ENCODE peak calls at places on chromosomes 12 and 14, in seven cellular contexts. B is IMR-90, F is mesenchymal stem cell, T is H9, K is mesendoderm, C is H1, D is trophoblast cell. M is an unnamed sample.

GRCh38 chr12:47218191-47218654 is 138.5 kb upstream of the AMIGO2 start:
- DNase-seq in B (no peak), F (no peak), T (no peak), K (no peak), C (no peak), D (no peak), M (no peak)

GRCh38 chr12:52204095-52204930 is 12.5 kb upstream of the KRT80 start:
- DNase-seq in B (peak; percentile 81), F (peak; percentile 67), T (no peak), K (no peak), C (no peak), D (no peak), M (no peak)

GRCh38 chr14:93480867-93481266 is 50.1 kb downstream of the UNC79 start:
- DNase-seq in B (no peak), F (no peak), T (no peak), K (no peak), C (no peak), D (no peak), M (no peak)

GRCh38 chr12:11958216-11959091 is 112.3 kb upstream of the BCL2L14 start:
- DNase-seq in B (peak; percentile 95), F (peak; percentile 77), T (no peak), K (peak; percentile 54), C (no peak), D (peak; percentile 10), M (no peak)

GRCh38 chr12:75706786-75707605 is 195.6 kb upstream of the KRR1 start:
- DNase-seq in B (peak; percentile 93), F (peak; percentile 83), T (no peak), K (no peak), C (no peak), D (no peak), M (no peak)

GRCh38 chr14:93019367-93019843 is 96.3 kb downstream of the ITPK1 start:
- DNase-seq in B (no peak), F (no peak), T (no peak), K (no peak), C (no peak), D (no peak), M (no peak)

GRCh38 chr14:83300454-83301064 is 1766.9 kb upstream of the SEL1L start:
- DNase-seq in B (peak; percentile 52), F (peak; percentile 53), T (no peak), K (peak; percentile 50), C (no peak), D (peak; percentile 38), M (peak; percentile 31)

GRCh38 chr14:21525571-21525970 is 575 bp downstream of the SALL2 start:
- DNase-seq in B (peak; percentile 20), F (peak; percentile 38), T (no peak), K (peak; percentile 86), C (no peak), D (no peak), M (no peak)

GRCh38 chr14:74735113-74735512 is 22.2 kb downstream of the FCF1 start:
- DNase-seq in B (no peak), F (no peak), T (no peak), K (no peak), C (no peak), D (no peak), M (no peak)

GRCh38 chr14:74804219-74804825 is 41.2 kb downstream of the YLPM1 start:
- DNase-seq in B (peak; percentile 70), F (peak; percentile 69), T (no peak), K (peak; percentile 81), C (no peak), D (peak; percentile 59), M (peak; percentile 2)

GRCh38 chr12:107818984-107819383 is 44.5 kb downstream of the ASCL4 start:
- DNase-seq in B (peak; percentile 62), F (no peak), T (no peak), K (no peak), C (no peak), D (no peak), M (no peak)

GRCh38 chr14:90168425-90169105 is 87.8 kb upstream of the PSMC1 start:
- DNase-seq in B (peak; percentile 69), F (peak; percentile 7), T (no peak), K (peak; percentile 44), C (no peak), D (peak; percentile 90), M (no peak)

GRCh38 chr12:105840384-105840783 is 298.4 kb downstream of the NUAK1 start:
- DNase-seq in B (no peak), F (no peak), T (no peak), K (peak; percentile 33), C (no peak), D (no peak), M (no peak)

GRCh38 chr12:41122894-41123293 is 65.2 kb upstream of the PDZRN4 start:
- DNase-seq in B (no peak), F (no peak), T (no peak), K (no peak), C (no peak), D (no peak), M (no peak)

GRCh38 chr12:68964013-68964412 is 31.0 kb upstream of the CPM start:
- DNase-seq in B (no peak), F (no peak), T (no peak), K (no peak), C (no peak), D (no peak), M (no peak)

GRCh38 chr14:68510201-68510600 is 282.7 kb downstream of the ZFP36L1 start:
- DNase-seq in B (peak; percentile 69), F (peak; percentile 61), T (no peak), K (no peak), C (no peak), D (no peak), M (no peak)

GRCh38 chr12:88468546-88468945 is 111.7 kb downstream of the KITLG start:
- DNase-seq in B (peak; percentile 8), F (no peak), T (no peak), K (no peak), C (no peak), D (peak; percentile 10), M (no peak)

GRCh38 chr12:124484526-124484953 is 82.9 kb downstream of the NCOR2 start:
- DNase-seq in B (no peak), F (no peak), T (no peak), K (no peak), C (no peak), D (no peak), M (no peak)

GRCh38 chr12:52005903-52006703 is 643 bp upstream of the TAMALIN start:
- DNase-seq in B (no peak), F (peak; percentile 72), T (peak; percentile 72), K (peak; percentile 76), C (no peak), D (peak; percentile 35), M (no peak)

GRCh38 chr12:117646595-117646994 is 285.2 kb upstream of the NOS1 start:
- DNase-seq in B (no peak), F (no peak), T (no peak), K (no peak), C (no peak), D (no peak), M (no peak)

GRCh38 chr14:23630687-23631086 is 5.5 kb upstream of the DHRS2 start:
- DNase-seq in B (no peak), F (no peak), T (no peak), K (peak; percentile 57), C (no peak), D (no peak), M (no peak)

GRCh38 chr14:23631234-23631633 is 4.9 kb upstream of the DHRS2 start:
- DNase-seq in B (no peak), F (no peak), T (no peak), K (no peak), C (no peak), D (no peak), M (no peak)

GRCh38 chr14:23631702-23632460 is 4.3 kb upstream of the DHRS2 start:
- DNase-seq in B (peak; percentile 75), F (peak; percentile 60), T (peak; percentile 90), K (peak; percentile 93), C (peak; percentile 72), D (peak; percentile 89), M (peak; percentile 84)

GRCh38 chr14:23633160-23633701 is 2.9 kb upstream of the DHRS2 start:
- DNase-seq in B (no peak), F (peak; percentile 5), T (peak; percentile 52), K (peak; percentile 68), C (no peak), D (no peak), M (no peak)

DNA sequence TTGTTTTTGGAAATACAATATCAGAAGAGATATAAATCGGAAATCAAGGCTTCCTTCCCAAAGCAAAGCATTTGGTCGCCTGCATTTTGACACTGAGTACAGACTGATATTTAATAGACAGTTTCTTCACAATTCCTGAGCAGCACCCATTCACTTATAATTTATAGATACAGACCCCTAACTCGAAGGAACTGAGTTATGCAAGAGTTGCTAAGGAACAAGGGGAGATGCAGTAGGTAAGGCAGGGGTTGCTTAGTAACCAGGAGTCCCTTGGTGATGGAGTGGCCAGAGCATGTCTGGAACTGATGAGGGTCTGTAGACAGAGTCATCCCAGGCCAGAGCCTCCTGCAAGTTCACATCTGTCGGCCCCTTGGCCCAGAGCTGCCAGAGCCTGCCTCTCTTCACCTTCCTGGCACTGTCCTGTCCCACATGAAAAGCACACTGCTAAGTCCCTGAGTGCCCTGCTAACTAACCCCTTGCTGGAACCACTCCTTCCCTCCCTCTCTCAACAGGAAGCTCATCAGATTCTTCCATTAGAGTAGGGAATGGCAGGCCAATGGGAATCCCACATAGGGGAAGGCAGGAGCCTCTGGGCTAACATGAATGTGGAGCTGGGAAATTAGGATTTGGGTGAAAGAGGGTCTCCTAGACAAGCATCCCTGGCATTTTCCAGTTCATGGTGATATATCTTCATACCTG is 3.6 kb upstream of the DHRS2 start:
- DNase-seq in B (no peak), F (no peak), T (no peak), K (peak; percentile 17), C (no peak), D (no peak), M (peak; percentile 6)
- H2AK5ac ChIP-seq in B (no peak overlapping the region), F (no peak overlapping the region), T (no peak overlapping the region), K (no peak overlapping the region), C (no peak overlapping the region), D (peak overlapping the region; percentile 58), M (no peak overlapping the region)

GRCh38 chr12:2095878-2096277 is 43.1 kb downstream of the CACNA1C start:
- DNase-seq in B (no peak), F (no peak), T (no peak), K (no peak), C (no peak), D (no peak), M (no peak)
- H2AK5ac ChIP-seq in B (no peak overlapping the region), F (no peak overlapping the region), T (no peak overlapping the region), K (no peak overlapping the region), C (no peak overlapping the region), D (no peak overlapping the region), M (no peak overlapping the region)

DNA sequence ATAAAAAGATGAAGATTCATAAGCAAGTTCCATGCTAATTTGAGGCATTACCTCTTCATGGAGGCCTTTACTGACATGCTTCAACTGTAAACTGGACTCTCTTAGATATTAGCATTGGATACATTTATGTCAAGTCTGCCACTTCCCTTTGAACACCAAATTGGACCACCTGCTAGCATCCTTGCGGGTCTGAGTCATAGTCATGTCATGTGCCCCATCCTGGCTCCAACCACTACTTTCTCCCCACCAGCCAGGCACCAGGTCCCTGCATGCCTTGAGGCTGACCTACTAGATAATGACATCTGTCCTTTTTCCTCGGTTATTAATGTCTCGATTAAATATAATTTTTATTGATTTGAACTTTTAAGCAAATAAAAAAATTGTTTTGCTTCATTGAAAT is 32.9 kb upstream of the EEA1 start:
- DNase-seq in B (peak; percentile 27), F (no peak), T (no peak), K (peak; percentile 55), C (no peak), D (no peak), M (no peak)
- H2AK5ac ChIP-seq in B (no peak overlapping the region), F (no peak overlapping the region), T (no peak overlapping the region), K (no peak overlapping the region), C (no peak overlapping the region), D (no peak overlapping the region), M (no peak overlapping the region)

GRCh38 chr12:20237091-20237490 is 131.2 kb upstream of the PDE3A start:
- DNase-seq in B (no peak), F (no peak), T (no peak), K (no peak), C (no peak), D (no peak), M (no peak)

GRCh38 chr12:20234474-20234873 is 133.9 kb upstream of the PDE3A start:
- DNase-seq in B (no peak), F (no peak), T (no peak), K (no peak), C (no peak), D (no peak), M (no peak)
- H2AK5ac ChIP-seq in B (no peak overlapping the region), F (no peak overlapping the region), T (no peak overlapping the region), K (no peak overlapping the region), C (no peak overlapping the region), D (no peak overlapping the region), M (no peak overlapping the region)

M was measured in neuronal stem cell.